ENCODE peak calls at places on chromosomes 7 and 10, in five cellular contexts. W is natural killer cell treated with Interleukin-12 subunit alpha and Interleukin-12 subunit beta and Interleukin-15 and Interleukin-18, amount 100 ng/mL, for 72 hours; I is HFFc6; X is fibroblast of the conjunctiva; O is stomach. L is an unnamed sample.
A peak's percentile ranks its signal among the peaks of the same experiment; 100 is the strongest.

GRCh38 chr10:101775273-101776131 is at the start of gene FGF8:
- DNase-seq in W (no peak), O (peak; percentile 20), X (no peak), I (no peak), L (no peak)

GRCh38 chr7:44176486-44176885 is 12.8 kb downstream of the GCK start:
- DNase-seq in W (peak; percentile 35), O (no peak), I (no peak), X (no peak), L (no peak)

GRCh38 chr10:90930070-90930837 is 9.4 kb upstream of the ANKRD1 start:
- DNase-seq in I (peak; percentile 77), W (no peak), O (no peak), X (peak; percentile 81), L (no peak)

GRCh38 chr10:72821606-72822005 is 71.9 kb upstream of the OIT3 start:
- DNase-seq in I (peak; percentile 52), W (no peak), X (no peak), O (no peak), L (no peak)

GRCh38 chr7:438361-438760 is 81.3 kb downstream of the PDGFA start:
- DNase-seq in O (peak; percentile 71), W (no peak), I (no peak), X (no peak), L (no peak)

GRCh38 chr10:71771821-71772617 is 1.3 kb downstream of the VSIR start:
- DNase-seq in O (peak; percentile 54), I (peak; percentile 67), X (peak; percentile 59), W (no peak), L (peak; percentile 77)

GRCh38 chr10:78302739-78302988 is 269.0 kb downstream of the RPS24 start:
- DNase-seq in I (no peak), W (no peak), O (no peak), X (no peak), L (no peak)

GRCh38 chr10:114470956-114471905 is 66.9 kb upstream of the AFAP1L2 start:
- DNase-seq in X (peak; percentile 65), W (peak; percentile 76), O (peak; percentile 73), I (peak; percentile 52), L (no peak)

GRCh38 chr7:36407636-36408550 is 18.2 kb downstream of the ANLN start:
- DNase-seq in I (no peak), W (no peak), O (no peak), X (no peak), L (no peak)

GRCh38 chr7:74097937-74098614 is 14.5 kb downstream of the LIMK1 start:
- DNase-seq in W (no peak), O (peak; percentile 31), I (peak; percentile 98), X (peak; percentile 79), L (no peak)

GRCh38 chr10:103514244-103514643 is 20.7 kb downstream of the NEURL1 start:
- DNase-seq in W (no peak), X (no peak), I (no peak), O (no peak), L (no peak)

GRCh38 chr7:19051767-19052375 is 65.6 kb downstream of the TWIST1 start:
- DNase-seq in O (peak; percentile 37), I (peak; percentile 22), X (no peak), W (no peak), L (no peak)